ENCODE peak calls at places on chromosomes 12 and 14, in eight cellular contexts. D is fibroblast of pulmonary artery, K is left lung, X is lower leg skin, Y is substantia nigra, J is IMR-90, W is amniotic stem cell, R is AG08396. L is an unnamed sample.

GRCh38 chr14:77212933-77213656 is 31.5 kb downstream of the TMEM63C start:
- DNase-seq in D (peak), K (no peak), X (no peak), Y (peak), J (no peak), W (no peak), R (peak), L (no peak)

GRCh38 chr14:103510311-103511021 is 12.2 kb downstream of the CKB start:
- DNase-seq in D (no peak), K (no peak), X (no peak), Y (no peak), J (no peak), W (no peak), R (no peak), L (peak)

GRCh38 chr12:72610854-72611358 is 338.7 kb downstream of the TRHDE start:
- DNase-seq in D (no peak), K (no peak), X (no peak), Y (no peak), J (no peak), W (no peak), R (no peak), L (no peak)

GRCh38 chr12:45648070-45648469 is 81.4 kb upstream of the ARID2 start:
- DNase-seq in D (no peak), K (no peak), X (no peak), Y (no peak), J (no peak), W (no peak), R (no peak), L (no peak)

GRCh38 chr14:89813485-89814080 is 140.9 kb downstream of the EFCAB11 start:
- DNase-seq in D (peak), K (no peak), X (no peak), Y (no peak), J (peak), W (peak), R (peak), L (no peak)

GRCh38 chr14:43356984-43357545 is 1150.0 kb downstream of the FSCB start:
- DNase-seq in D (peak), K (no peak), X (no peak), Y (no peak), J (no peak), W (no peak), R (no peak), L (no peak)

GRCh38 chr12:108079731-108080130 is 49.4 kb upstream of the WSCD2 start:
- DNase-seq in D (no peak), K (no peak), X (no peak), Y (no peak), J (no peak), W (no peak), R (no peak), L (no peak)

GRCh38 chr12:51667269-51667668 is 76.2 kb downstream of the SCN8A start:
- DNase-seq in D (no peak), K (no peak), X (no peak), Y (no peak), J (no peak), W (no peak), R (no peak), L (no peak)

GRCh38 chr12:33455096-33455495 is 15.5 kb upstream of the SYT10 start:
- DNase-seq in D (no peak), K (no peak), X (no peak), Y (no peak), J (no peak), W (no peak), R (no peak), L (no peak)

GRCh38 chr12:84637926-84638325 is 274.7 kb downstream of the SLC6A15 start:
- DNase-seq in D (peak), K (no peak), X (no peak), Y (no peak), J (peak), W (no peak), R (no peak), L (no peak)

GRCh38 chr14:45199246-45199645 is 53.8 kb downstream of the MIS18BP1 start:
- DNase-seq in D (peak), K (no peak), X (no peak), Y (no peak), J (peak), W (peak), R (peak), L (no peak)

GRCh38 chr14:96095581-96096476 is 56.7 kb downstream of the C14orf132 start:
- DNase-seq in D (peak), K (no peak), X (peak), Y (no peak), J (peak), W (peak), R (peak), L (no peak)

GRCh38 chr12:1697253-1697652 is 6.4 kb downstream of the ADIPOR2 start:
- DNase-seq in D (no peak), K (no peak), X (no peak), Y (no peak), J (no peak), W (no peak), R (no peak), L (no peak)

GRCh38 chr14:30179381-30180130 is 251.9 kb upstream of the PRKD1 start:
- DNase-seq in D (peak), K (no peak), X (no peak), Y (no peak), J (no peak), W (no peak), R (no peak), L (no peak)

GRCh38 chr12:46579474-46579873 is 206.9 kb upstream of the SLC38A2 start:
- DNase-seq in D (no peak), K (no peak), X (no peak), Y (no peak), J (no peak), W (no peak), R (no peak), L (no peak)

GRCh38 chr12:112809684-112810083 is 18.1 kb downstream of the RPH3A start:
- DNase-seq in D (no peak), K (no peak), X (no peak), Y (no peak), J (no peak), W (no peak), R (no peak), L (no peak)

GRCh38 chr14:76591270-76591669 is 170.0 kb upstream of the VASH1 start:
- DNase-seq in D (no peak), K (no peak), X (no peak), Y (peak), J (no peak), W (no peak), R (no peak), L (no peak)

GRCh38 chr14:20690848-20691640 is 2.5 kb downstream of the ANG start:
- DNase-seq in D (peak), K (no peak), X (no peak), Y (peak), J (peak), W (peak), R (peak), L (no peak)

GRCh38 chr12:76290963-76291859 is 57.0 kb downstream of the BBS10 start:
- DNase-seq in D (no peak), K (no peak), X (peak), Y (no peak), J (no peak), W (no peak), R (no peak), L (no peak)

GRCh38 chr12:16323638-16324037 is 23.8 kb upstream of the MGST1 start:
- DNase-seq in D (no peak), K (no peak), X (no peak), Y (no peak), J (no peak), W (no peak), R (no peak), L (no peak)

GRCh38 chr12:51417826-51418225 is 6.8 kb upstream of the SLC4A8 start:
- DNase-seq in D (no peak), K (no peak), X (no peak), Y (no peak), J (no peak), W (no peak), R (no peak), L (no peak)

GRCh38 chr12:14638066-14638465 is 58.3 kb downstream of the GUCY2C start:
- DNase-seq in D (no peak), K (no peak), X (no peak), Y (no peak), J (no peak), W (no peak), R (no peak), L (no peak)

GRCh38 chr12:31954925-31955678 is 4.1 kb upstream of the RESF1 start:
- DNase-seq in D (no peak), K (no peak), X (no peak), Y (no peak), J (no peak), W (no peak), R (no peak), L (no peak)

GRCh38 chr14:61934385-61934784 is 172.2 kb downstream of the SNAPC1 start:
- DNase-seq in D (peak), K (no peak), X (no peak), Y (no peak), J (peak), W (peak), R (peak), L (no peak)

GRCh38 chr14:21735639-21736307 is 62.2 kb upstream of the OR4E1 start:
- DNase-seq in D (no peak), K (no peak), X (no peak), Y (no peak), J (no peak), W (no peak), R (no peak), L (no peak)

GRCh38 chr12:48956279-48957140 is 777 bp downstream of the ARF3 start:
- DNase-seq in D (peak), K (peak), X (peak), Y (peak), J (peak), W (peak), R (peak), L (peak)

GRCh38 chr12:63164911-63165310 is 13.9 kb upstream of the AVPR1A start:
- DNase-seq in D (no peak), K (no peak), X (no peak), Y (no peak), J (no peak), W (no peak), R (no peak), L (no peak)

GRCh38 chr12:12807970-12808702 is 5.0 kb upstream of the DDX47 start:
- DNase-seq in D (peak), K (no peak), X (peak), Y (no peak), J (peak), W (no peak), R (no peak), L (peak)